ENCODE peak calls at places on chromosomes 4 and X, in seven cellular contexts. Z, Y, U, M, H, A and S are unnamed samples. For H3K4me1 and H3K36me3, the result is how much of the 10 kb centered on the place peaks cover.

GRCh38 chr4:2761035-2761923 is 5.1 kb upstream of the TNIP2 start:
- DNase-seq in Z (no peak), Y (peak), U (peak), M (peak), H (no peak), A (no peak), S (peak)

GRCh38 chr4:7985891-7986441 is 46.3 kb upstream of the AFAP1 start:
- DNase-seq in Z (peak), Y (no peak), U (no peak), M (no peak), H (no peak), A (no peak), S (no peak)

GRCh38 chr4:177119021-177119461 is 190.6 kb upstream of the NEIL3 start:
- DNase-seq in Z (no peak), Y (no peak), U (no peak), M (no peak), H (no peak), A (no peak), S (no peak)

GRCh38 chr4:174401471-174402130 is 117.9 kb downstream of the CEP44 start:
- DNase-seq in Z (no peak), Y (no peak), U (peak), M (no peak), H (no peak), A (no peak), S (no peak)

GRCh38 chr4:120009731-120010130 is 56.9 kb downstream of the MAD2L1 start:
- DNase-seq in Z (no peak), Y (no peak), U (no peak), M (no peak), H (no peak), A (peak), S (no peak)

GRCh38 chr4:55866973-55867574 is 13.6 kb downstream of the EXOC1 start:
- DNase-seq in Z (peak), Y (no peak), U (no peak), M (no peak), H (no peak), A (peak), S (no peak)

GRCh38 chr4:109276482-109277095 is 25.9 kb downstream of the COL25A1 start:
- DNase-seq in Z (no peak), Y (no peak), U (no peak), M (no peak), H (no peak), A (no peak), S (no peak)

GRCh38 chr4:62324215-62324614 is 1124.1 kb downstream of the ADGRL3 start:
- DNase-seq in Z (no peak), Y (no peak), U (no peak), M (no peak), H (no peak), A (no peak), S (no peak)

GRCh38 chr4:56049428-56050212 is 100.9 kb downstream of the CEP135 start:
- DNase-seq in Z (peak), Y (no peak), U (peak), M (no peak), H (no peak), A (peak), S (peak)

GRCh38 chrX:6225307-6226052 is 3.2 kb downstream of the NLGN4X start:
- DNase-seq in Z (peak), Y (no peak), U (peak), M (no peak), H (no peak), A (peak), S (no peak)

GRCh38 chr4:61296115-61296514 is 96.0 kb downstream of the ADGRL3 start:
- DNase-seq in Z (no peak), Y (no peak), U (no peak), M (no peak), H (no peak), A (no peak), S (no peak)

GRCh38 chrX:74523224-74523623 is 91.2 kb downstream of the RLIM start:
- DNase-seq in Z (no peak), Y (no peak), U (no peak), M (no peak), H (no peak), A (no peak), S (no peak)

GRCh38 chr4:115841873-115842272 is 728.5 kb upstream of the NDST4 start:
- DNase-seq in Z (no peak), Y (no peak), U (no peak), M (no peak), H (no peak), A (peak), S (no peak)

GRCh38 chrX:48076343-48076742 is 4.9 kb upstream of the ZNF630 start:
- DNase-seq in Z (no peak), Y (no peak), U (no peak), M (no peak), H (no peak), A (no peak), S (no peak)

GRCh38 chrX:107684956-107685385 is 56.7 kb downstream of the PRPS1 start:
- DNase-seq in Z (peak), Y (peak), U (peak), M (peak), H (peak), A (peak), S (peak)

GRCh38 chr4:163922302-163922701 is 427.8 kb downstream of the TMA16 start:
- DNase-seq in Z (no peak), Y (no peak), U (no peak), M (no peak), H (no peak), A (no peak), S (no peak)

GRCh38 chr4:184950926-184951325 is 67.4 kb upstream of the HELT start:
- DNase-seq in Z (no peak), Y (no peak), U (peak), M (no peak), H (no peak), A (no peak), S (no peak)

GRCh38 chrX:46381630-46382029 is 163.6 kb downstream of the ZNF674 start:
- DNase-seq in Z (peak), Y (no peak), U (peak), M (no peak), H (no peak), A (peak), S (no peak)

GRCh38 chr4:187541666-187542065 is 453.9 kb upstream of the ZFP42 start:
- DNase-seq in Z (no peak), Y (no peak), U (no peak), M (no peak), H (no peak), A (no peak), S (no peak)

GRCh38 chrX:106608016-106608415 is 3.8 kb upstream of the RADX start:
- DNase-seq in Z (no peak), Y (no peak), U (no peak), M (no peak), H (no peak), A (peak), S (no peak)

GRCh38 chr4:73080789-73081188 is 11.3 kb upstream of the COX18 start:
- DNase-seq in Z (no peak), Y (no peak), U (no peak), M (no peak), H (no peak), A (no peak), S (no peak)

GRCh38 chrX:56978172-56978571 is 17.2 kb downstream of the SPIN3 start:
- DNase-seq in Z (peak), Y (no peak), U (peak), M (no peak), H (peak), A (peak), S (no peak)

GRCh38 chrX:41273638-41274037 is 60.3 kb upstream of the DDX3X start:
- DNase-seq in Z (no peak), Y (no peak), U (no peak), M (no peak), H (no peak), A (peak), S (no peak)

GRCh38 chrX:137566746-137567473 is 983 bp downstream of the ZIC3 start:
- DNase-seq in Z (peak), Y (no peak), U (peak), M (no peak), H (no peak), A (no peak), S (no peak)

GRCh38 chrX:82556588-82556987 is 951.5 kb upstream of the POU3F4 start:
- DNase-seq in Z (no peak), Y (no peak), U (no peak), M (no peak), H (no peak), A (no peak), S (no peak)

GRCh38 chrX:120308558-120308957 is 2.7 kb downstream of the TMEM255A start:
- DNase-seq in Z (peak), Y (no peak), U (peak), M (no peak), H (peak), A (no peak), S (no peak)

GRCh38 chrX:64206556-64207162 is 1.2 kb upstream of the AMER1 start:
- DNase-seq in Z (peak), Y (peak), U (no peak), M (no peak), H (peak), A (peak), S (peak)

GRCh38 chr4:163194593-163194992 is 27.9 kb upstream of the NAF1 start:
- DNase-seq in Z (no peak), Y (no peak), U (no peak), M (no peak), H (no peak), A (no peak), S (no peak)

GRCh38 chr4:115234405-115235093 is 121.1 kb upstream of the NDST4 start:
- DNase-seq in Z (peak), Y (no peak), U (peak), M (no peak), H (no peak), A (peak), S (no peak)

GRCh38 chr4:3520276-3520675 is 11.9 kb downstream of the LRPAP1 start:
- DNase-seq in Z (no peak), Y (peak), U (no peak), M (peak), H (no peak), A (no peak), S (no peak)

GRCh38 chr4:139958738-139959096 is 195.3 kb downstream of the MAML3 start:
- DNase-seq in Z (no peak), Y (no peak), U (no peak), M (no peak), H (no peak), A (no peak), S (no peak)

DNA sequence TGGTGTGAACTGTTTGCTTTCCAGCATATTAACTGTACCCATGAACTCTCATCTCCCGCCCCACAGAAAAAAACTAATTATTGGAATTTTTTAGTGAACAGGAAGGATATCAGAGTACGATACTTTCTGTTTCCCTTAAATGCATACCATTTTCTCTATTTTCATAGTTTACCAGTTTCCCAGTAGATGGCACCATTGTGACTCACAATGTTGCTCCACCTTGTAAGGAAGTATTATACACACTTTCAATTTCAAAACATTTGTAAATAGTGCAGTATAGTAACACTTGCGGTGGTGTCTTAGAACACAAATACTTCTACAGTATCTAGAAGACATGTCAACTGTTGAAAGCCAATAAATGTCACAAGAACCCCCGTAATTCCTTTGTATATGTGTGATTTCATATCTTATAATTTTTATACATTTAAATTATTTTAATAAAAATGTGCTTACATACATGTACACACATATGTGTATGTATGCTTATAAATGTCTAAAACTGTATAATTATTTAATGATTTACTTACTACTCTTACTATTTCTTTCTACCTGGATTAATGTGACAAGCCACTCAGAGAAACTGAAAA is 167.3 kb downstream of the SLIT2 start:
- DNase-seq in Z (peak), Y (no peak), U (no peak), M (no peak), H (no peak), A (peak), S (no peak)
- H3K27ac ChIP-seq in Z (no peak), Y (no peak), U (no peak), M (no peak), H (peak), A (peak), S (no peak)

GRCh38 chr4:86934147-86934771 is 552 bp upstream of the AFF1 start:
- DNase-seq in Z (peak), Y (no peak), U (peak), M (no peak), H (no peak), A (no peak), S (no peak)

GRCh38 chr4:86935833-86936721 is 1.3 kb downstream of the AFF1 start:
- DNase-seq in Z (peak), Y (peak), U (peak), M (peak), H (peak), A (peak), S (peak)

GRCh38 chr4:86939123-86939522 is 4.3 kb downstream of the AFF1 start:
- DNase-seq in Z (no peak), Y (no peak), U (no peak), M (no peak), H (no peak), A (no peak), S (no peak)

GRCh38 chr4:86934772-86935498 is at the start of gene AFF1:
- DNase-seq in Z (peak), Y (peak), U (peak), M (peak), H (peak), A (peak), S (peak)

DNA sequence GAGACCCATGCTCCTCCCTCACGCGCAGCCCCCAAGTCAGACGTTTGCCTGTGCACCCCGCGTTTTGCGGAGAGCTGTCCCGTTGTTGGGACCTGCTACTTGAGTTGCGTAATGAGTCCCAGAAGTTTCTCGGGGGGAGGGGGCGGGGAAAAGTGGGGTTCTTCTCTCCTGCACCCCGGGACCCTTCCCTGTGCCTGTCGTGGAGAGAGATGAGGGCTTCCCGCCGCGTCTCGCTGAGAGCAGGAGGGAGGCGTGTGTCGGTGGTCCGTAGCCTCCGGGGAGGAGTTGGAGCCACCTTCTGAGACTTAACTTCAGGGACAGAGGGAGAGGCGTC is 655 bp downstream of the AFF1 start:
- DNase-seq in Z (peak), Y (no peak), U (no peak), M (no peak), H (peak), A (no peak), S (no peak)
- H3K4me1 ChIP-seq in Z (under half), Y (under half), U (under half), M (under half), H (under half), A (under half), S (under half)

GRCh38 chr4:152734699-152735050 is 44.9 kb downstream of the TIGD4 start:
- DNase-seq in Z (no peak), Y (no peak), U (no peak), M (no peak), H (no peak), A (no peak), S (no peak)
- H3K36me3 ChIP-seq in Z (under half), Y (under half), U (under half), M (under half), H (under half), A (under half), S (under half)

DNA sequence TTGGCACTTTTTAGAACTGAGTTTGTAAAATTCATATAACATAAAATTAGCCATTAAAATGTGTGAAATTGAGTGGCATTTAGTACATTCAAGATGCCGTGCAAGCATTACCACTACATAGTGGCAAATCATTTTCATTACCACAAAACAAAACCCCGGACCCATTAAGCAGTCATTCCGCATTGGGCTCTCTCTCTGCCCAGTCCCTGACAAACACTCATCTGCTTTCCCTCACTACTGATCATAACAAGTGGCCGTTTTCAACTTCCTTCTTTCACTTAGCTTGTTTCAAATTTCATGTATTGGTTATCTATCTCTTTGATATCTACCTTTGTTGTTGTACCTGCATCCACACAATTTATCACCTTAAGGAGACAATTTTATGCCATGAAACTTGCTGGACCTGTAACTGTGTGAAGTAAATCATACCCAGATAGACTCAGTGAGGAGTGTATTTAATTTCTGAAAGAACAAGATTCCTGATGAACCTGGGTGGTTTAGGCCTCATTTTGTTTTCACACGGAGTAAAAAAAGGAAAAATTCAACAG is 202.1 kb downstream of the OR13H1 start:
- DNase-seq in Z (no peak), Y (no peak), U (no peak), M (no peak), H (no peak), A (no peak), S (no peak)
- H3K27ac ChIP-seq in Z (no peak), Y (peak), U (no peak), M (no peak), H (no peak), A (peak), S (no peak)

DNA sequence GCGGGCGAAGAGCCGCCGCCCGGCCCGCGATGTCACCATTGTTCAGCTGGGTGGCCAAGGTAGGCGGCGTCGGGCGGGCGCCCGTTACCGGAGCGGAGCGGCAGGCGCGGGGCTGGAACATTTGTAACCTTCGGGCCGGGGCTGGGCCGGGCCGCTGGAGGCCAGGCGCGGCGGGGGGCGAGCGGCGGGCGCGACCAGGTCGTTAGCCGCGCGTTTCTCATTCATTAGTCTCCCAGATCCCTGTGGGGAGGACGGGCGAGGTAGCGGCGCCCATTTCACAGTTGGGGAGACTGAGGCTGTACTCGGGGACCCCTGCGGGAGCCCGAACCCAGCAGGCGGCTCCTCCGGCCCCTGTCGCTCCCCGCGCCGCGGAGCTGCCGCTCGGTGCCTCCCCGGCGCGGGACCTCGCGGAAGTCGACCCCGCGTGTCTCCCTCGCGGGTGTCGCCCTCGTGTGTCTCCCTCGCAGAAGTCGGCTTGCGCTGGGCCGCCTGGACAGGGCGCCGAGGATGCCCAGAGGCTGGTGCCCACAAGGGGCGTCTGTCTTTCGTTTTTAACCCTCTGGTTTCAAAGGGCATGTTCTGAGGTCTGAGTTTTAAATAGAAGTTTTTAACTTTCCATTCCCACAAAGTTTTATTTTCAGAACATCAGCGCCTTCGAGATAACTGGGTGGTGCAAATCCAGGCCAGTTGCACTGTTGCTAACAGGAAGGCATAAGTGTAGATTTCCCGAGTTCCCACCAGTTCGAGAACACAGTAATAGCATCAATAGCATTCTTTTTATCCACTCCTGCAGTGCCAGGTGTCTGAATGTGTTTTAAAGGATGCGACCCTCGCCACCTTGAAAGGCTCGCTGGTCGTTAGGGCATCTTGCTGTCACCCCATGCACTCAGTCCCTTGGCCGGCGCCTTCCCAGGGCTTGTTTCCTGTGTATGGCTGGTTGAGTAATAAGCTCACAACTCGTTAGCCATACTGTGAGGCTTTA is 17.6 kb downstream of the PTTG2 start:
- DNase-seq in Z (peak), Y (peak), U (peak), M (peak), H (peak), A (peak), S (peak)
- H3K4me1 ChIP-seq in Z (under half), Y (half or more), U (under half), M (under half), H (under half), A (under half), S (under half)